ENCODE peak calls at places on chromosomes 2 and 18, in eight cellular contexts. O is body of pancreas; B is mucosa of descending colon; Z is CD8-positive, alpha-beta memory T cell; H is esophagus squamous epithelium; Q is K562; K is PC-9; V is IMR-90. P is an unnamed sample.

GRCh38 chr2:10124538-10125045 is 2.1 kb downstream of the RRM2 start:
- DNase-seq in O (peak; percentile 68), K (peak; percentile 69), Q (no peak), B (no peak), Z (peak; percentile 60), H (no peak), V (peak; percentile 82), P (no peak)

GRCh38 chr2:68971591-68972231 is 2.7 kb upstream of the GKN1 start:
- DNase-seq in K (peak; percentile 89), B (no peak), H (no peak), Z (no peak), V (peak; percentile 95), O (no peak), Q (no peak), P (no peak)

GRCh38 chr2:2698182-2699116 is 367.4 kb upstream of the MYT1L start:
- DNase-seq in B (no peak), Q (peak; percentile 51), V (no peak), K (no peak), Z (no peak), H (no peak), O (no peak), P (no peak)

GRCh38 chr18:55013086-55013485 is 53.8 kb upstream of the CCDC68 start:
- DNase-seq in K (no peak), Q (no peak), H (no peak), Z (no peak), O (no peak), B (no peak), V (peak; percentile 7), P (no peak)

GRCh38 chr2:64989126-64989981 is at the start of gene SLC1A4:
- DNase-seq in K (peak; percentile 54), V (peak; percentile 88), B (peak; percentile 95), Q (peak; percentile 96), O (peak; percentile 92), Z (peak; percentile 84), H (peak; percentile 35), P (peak; percentile 91)

GRCh38 chr2:88066543-88066942 is 1.1 kb upstream of the SMYD1 start:
- DNase-seq in H (no peak), K (no peak), Q (no peak), Z (no peak), O (no peak), V (no peak), B (no peak), P (no peak)

GRCh38 chr2:98913916-98914712 is 21.9 kb downstream of the CRACDL start:
- DNase-seq in O (peak; percentile 29), K (no peak), V (no peak), Q (no peak), H (no peak), B (no peak), Z (no peak), P (no peak)

GRCh38 chr18:43780782-43781340 is 503.6 kb upstream of the SYT4 start:
- DNase-seq in K (no peak), V (peak; percentile 29), B (no peak), Z (no peak), H (no peak), Q (no peak), O (no peak), P (no peak)

GRCh38 chr18:75123113-75123512 is 85.8 kb downstream of the PTGR3 start:
- DNase-seq in Q (no peak), Z (no peak), B (no peak), V (no peak), H (no peak), O (no peak), K (no peak), P (no peak)

GRCh38 chr2:144443837-144444236 is 76.1 kb downstream of the ZEB2 start:
- DNase-seq in Z (no peak), B (no peak), K (no peak), V (no peak), Q (no peak), O (no peak), H (no peak), P (no peak)

GRCh38 chr18:62607302-62607701 is 84.5 kb downstream of the ZCCHC2 start:
- DNase-seq in K (no peak), V (no peak), Q (peak; percentile 19), O (no peak), H (no peak), B (no peak), Z (no peak), P (no peak)

GRCh38 chr18:61973273-61974115 is 80.7 kb upstream of the RNF152 start:
- DNase-seq in O (no peak), H (no peak), Q (no peak), B (no peak), V (no peak), K (no peak), Z (no peak), P (no peak)

GRCh38 chr2:231512222-231512621 is 18.0 kb downstream of the NMUR1 start:
- DNase-seq in V (no peak), K (no peak), B (no peak), O (no peak), Z (no peak), H (no peak), Q (no peak), P (no peak)

GRCh38 chr2:41884718-41885117 is 163.1 kb upstream of the PKDCC start:
- DNase-seq in V (no peak), O (no peak), H (no peak), Z (no peak), B (no peak), K (no peak), Q (no peak), P (no peak)

GRCh38 chr2:155841442-155841841 is 491.1 kb downstream of the NR4A2 start:
- DNase-seq in Q (no peak), B (no peak), K (no peak), O (no peak), Z (no peak), H (no peak), V (no peak), P (no peak)

GRCh38 chr18:79221136-79221535 is 151.9 kb downstream of the ATP9B start:
- DNase-seq in Q (no peak), O (no peak), K (no peak), H (no peak), Z (no peak), V (no peak), B (no peak), P (no peak)

GRCh38 chr2:197556456-197556855 is 40.6 kb downstream of the MOB4 start:
- DNase-seq in Q (no peak), H (no peak), Z (no peak), B (no peak), K (no peak), O (no peak), V (peak; percentile 8), P (no peak)

GRCh38 chr2:135132314-135132713 is 80.2 kb downstream of the RAB3GAP1 start:
- DNase-seq in O (no peak), K (no peak), V (peak; percentile 74), H (no peak), Z (no peak), B (no peak), Q (no peak), P (no peak)

GRCh38 chr2:196322963-196323810 is 151.8 kb upstream of the STK17B start:
- DNase-seq in K (no peak), Z (no peak), Q (no peak), O (no peak), B (no peak), V (peak; percentile 70), H (no peak), P (no peak)

GRCh38 chr2:30914456-30914855 is 107.2 kb upstream of the CAPN13 start:
- DNase-seq in K (no peak), V (no peak), O (no peak), Q (no peak), H (no peak), B (no peak), Z (no peak), P (no peak)

GRCh38 chr2:186542002-186542401 is 47.9 kb upstream of the ITGAV start:
- DNase-seq in H (no peak), Z (no peak), V (no peak), O (no peak), Q (no peak), K (no peak), B (no peak), P (no peak)

GRCh38 chr18:58542426-58543159 is 86.3 kb downstream of the ALPK2 start:
- DNase-seq in O (no peak), H (no peak), B (no peak), V (no peak), Z (no peak), K (no peak), Q (no peak), P (no peak)
- H3K4me1 ChIP-seq in O (peaks cover 16% of the 10 kb centered on the region), H (peaks cover 11% of the 10 kb centered on the region), B (peaks cover 19% of the 10 kb centered on the region), V (peaks cover 12% of the 10 kb centered on the region), Z (peaks cover 16% of the 10 kb centered on the region), K (peaks cover 41% of the 10 kb centered on the region), Q (no peaks in the 10 kb centered on the region), P (peaks cover 56% of the 10 kb centered on the region)

DNA sequence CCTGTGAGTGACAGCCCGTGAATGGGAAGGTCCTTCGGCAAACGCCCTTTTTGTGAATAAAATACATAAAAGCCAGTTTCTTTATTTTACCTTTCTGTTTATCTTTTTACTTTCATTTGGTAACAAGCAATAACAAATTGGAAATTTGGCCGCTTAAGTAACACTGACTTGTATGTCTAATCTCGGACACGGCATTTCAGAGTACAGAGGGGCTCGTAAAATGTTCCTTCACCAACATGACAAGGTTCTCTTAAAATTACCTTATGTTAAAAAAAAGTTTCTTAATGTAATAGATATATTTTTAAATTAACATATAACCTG is 557 bp upstream of the NEMP2 start:
- DNase-seq in Q (no peak), O (no peak), V (no peak), H (no peak), K (no peak), Z (no peak), B (no peak), P (no peak)
- H3K4me1 ChIP-seq in Q (peaks cover 10% of the 10 kb centered on the region), O (peaks cover 11% of the 10 kb centered on the region), V (peaks cover 10% of the 10 kb centered on the region), H (peaks cover 13% of the 10 kb centered on the region), K (peaks cover 6% of the 10 kb centered on the region), Z (peaks cover 46% of the 10 kb centered on the region), B (no peaks in the 10 kb centered on the region), P (peaks cover 43% of the 10 kb centered on the region)

DNA sequence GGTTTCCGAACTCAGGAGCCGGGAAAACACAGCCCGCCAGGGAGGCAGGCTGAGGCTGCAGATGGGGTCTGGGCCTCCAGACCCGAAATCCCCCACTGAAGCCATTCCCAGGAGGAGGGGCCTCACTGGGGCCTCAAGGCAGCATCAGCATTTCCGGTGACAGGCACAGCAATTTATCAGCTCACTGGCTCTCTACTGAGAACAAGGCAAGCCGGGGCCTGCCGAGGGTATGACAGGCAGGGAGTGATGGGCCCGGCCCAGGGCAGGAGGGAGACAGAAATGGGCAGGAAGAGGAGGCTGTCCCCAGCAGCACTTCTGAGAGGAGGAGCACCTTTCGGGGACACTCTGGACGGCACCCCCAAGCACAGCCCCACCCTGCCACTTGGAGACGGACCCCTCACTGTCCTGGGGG is 12.5 kb downstream of the SDC1 start:
- DNase-seq in Q (no peak), Z (no peak), K (no peak), V (peak; percentile 51), B (peak; percentile 36), O (no peak), H (no peak), P (no peak)
- H3K4me1 ChIP-seq in Q (peaks cover 29% of the 10 kb centered on the region), Z (no peaks in the 10 kb centered on the region), K (peaks cover 20% of the 10 kb centered on the region), V (peaks cover 16% of the 10 kb centered on the region), B (peaks cover 45% of the 10 kb centered on the region), O (peaks cover 37% of the 10 kb centered on the region), H (peaks cover 78% of the 10 kb centered on the region), P (no peaks in the 10 kb centered on the region)

DNA sequence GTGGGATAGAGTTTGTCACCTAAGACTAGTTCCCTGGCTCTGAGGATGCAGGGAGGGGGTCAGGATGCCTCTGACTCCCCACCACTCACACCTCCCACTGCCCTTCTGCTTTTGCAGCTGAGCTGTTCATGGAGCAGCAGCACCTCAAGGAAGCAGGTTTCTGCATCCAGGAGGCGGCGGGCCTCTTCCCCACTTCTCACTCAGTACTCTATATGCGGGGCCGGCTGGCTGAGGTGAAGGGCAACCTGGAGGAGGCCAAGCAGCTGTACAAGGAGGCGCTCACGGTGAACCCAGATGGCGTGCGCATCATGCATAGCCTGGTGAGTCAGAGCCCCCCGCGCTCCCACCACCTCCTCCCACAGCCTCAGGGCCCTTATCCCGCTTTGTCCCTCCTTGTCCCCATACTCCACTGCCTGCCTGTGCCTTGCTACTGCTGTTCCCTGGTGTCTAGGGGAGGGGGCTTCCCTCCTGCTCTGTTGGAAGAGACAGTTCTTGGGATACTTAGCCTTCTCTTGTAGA is 94.4 kb downstream of the STPG4 start:
- DNase-seq in Q (no peak), V (no peak), O (no peak), K (no peak), B (no peak), H (no peak), Z (no peak), P (no peak)
- H3K4me1 ChIP-seq in Q (peaks cover 5% of the 10 kb centered on the region), V (peaks cover 51% of the 10 kb centered on the region), O (peaks cover 11% of the 10 kb centered on the region), K (peaks cover 23% of the 10 kb centered on the region), B (peaks cover 28% of the 10 kb centered on the region), H (peaks cover 39% of the 10 kb centered on the region), Z (peaks cover 10% of the 10 kb centered on the region), P (peaks cover 91% of the 10 kb centered on the region)

P was measured in left ventricle myocardium inferior.